ENCODE peak calls at places on chromosomes 16 and 17, in eight cellular contexts. One of them, this sample, is unnamed.
A peak's percentile ranks its signal among the peaks of the same experiment; 100 is the strongest.

GRCh38 chr17:45131294-45131615 is 1.1 kb downstream of the PLCD3 start:
- DNase-seq in adrenal gland: no peak
- DNase-seq in transverse colon: no peak
- DNase-seq in sigmoid colon: no peak
- DNase-seq in right lobe of liver: no peak
- DNase-seq in body of pancreas: no peak
- DNase-seq in endothelial cell of umbilical vein: no peak
- DNase-seq in lower leg skin: no peak
- DNase-seq in this sample: no peak

GRCh38 chr17:57521606-57522435 is 223.3 kb downstream of the CCDC182 start:
- DNase-seq in adrenal gland: no peak
- DNase-seq in lower leg skin: no peak
- DNase-seq in body of pancreas: no peak
- DNase-seq in endothelial cell of umbilical vein: no peak
- DNase-seq in transverse colon: no peak
- DNase-seq in sigmoid colon: no peak
- DNase-seq in right lobe of liver: no peak
- DNase-seq in this sample: no peak

GRCh38 chr17:57508706-57509105 is 236.4 kb downstream of the CCDC182 start:
- DNase-seq in right lobe of liver: no peak
- DNase-seq in sigmoid colon: no peak
- DNase-seq in transverse colon: no peak
- DNase-seq in body of pancreas: no peak
- DNase-seq in endothelial cell of umbilical vein: no peak
- DNase-seq in lower leg skin: no peak
- DNase-seq in adrenal gland: no peak
- DNase-seq in this sample: no peak

GRCh38 chr17:80945736-80946135 is 45.9 kb upstream of the CHMP6 start:
- DNase-seq in transverse colon: no peak
- DNase-seq in right lobe of liver: peak; percentile 42
- DNase-seq in body of pancreas: no peak
- DNase-seq in endothelial cell of umbilical vein: no peak
- DNase-seq in lower leg skin: no peak
- DNase-seq in sigmoid colon: peak; percentile 61
- DNase-seq in adrenal gland: no peak
- DNase-seq in this sample: no peak

GRCh38 chr17:73336613-73337400 is 25.0 kb upstream of the CDC42EP4 start:
- DNase-seq in adrenal gland: no peak
- DNase-seq in body of pancreas: no peak
- DNase-seq in right lobe of liver: no peak
- DNase-seq in lower leg skin: no peak
- DNase-seq in endothelial cell of umbilical vein: no peak
- DNase-seq in sigmoid colon: no peak
- DNase-seq in transverse colon: no peak
- DNase-seq in this sample: no peak

GRCh38 chr17:62923515-62924150 is 42.4 kb upstream of the TANC2 start:
- DNase-seq in right lobe of liver: no peak
- DNase-seq in endothelial cell of umbilical vein: no peak
- DNase-seq in sigmoid colon: no peak
- DNase-seq in transverse colon: no peak
- DNase-seq in lower leg skin: no peak
- DNase-seq in adrenal gland: no peak
- DNase-seq in body of pancreas: no peak
- DNase-seq in this sample: no peak

GRCh38 chr17:74566132-74566753 is 1.1 kb downstream of the CD300H start:
- DNase-seq in body of pancreas: peak; percentile 26
- DNase-seq in adrenal gland: peak; percentile 28
- DNase-seq in right lobe of liver: no peak
- DNase-seq in sigmoid colon: no peak
- DNase-seq in endothelial cell of umbilical vein: peak; percentile 5
- DNase-seq in transverse colon: peak; percentile 39
- DNase-seq in lower leg skin: peak; percentile 29
- DNase-seq in this sample: peak; percentile 28

GRCh38 chr16:14302031-14302398 is 230.9 kb downstream of the MRTFB start:
- DNase-seq in endothelial cell of umbilical vein: peak; percentile 26
- DNase-seq in transverse colon: peak; percentile 59
- DNase-seq in lower leg skin: no peak
- DNase-seq in sigmoid colon: peak; percentile 79
- DNase-seq in body of pancreas: peak; percentile 75
- DNase-seq in right lobe of liver: peak; percentile 81
- DNase-seq in adrenal gland: peak; percentile 66
- DNase-seq in this sample: peak; percentile 65

GRCh38 chr16:86498155-86498651 is 12.1 kb upstream of the FOXF1 start:
- DNase-seq in endothelial cell of umbilical vein: no peak
- DNase-seq in right lobe of liver: no peak
- DNase-seq in sigmoid colon: peak; percentile 90
- DNase-seq in transverse colon: no peak
- DNase-seq in adrenal gland: no peak
- DNase-seq in lower leg skin: no peak
- DNase-seq in body of pancreas: no peak
- DNase-seq in this sample: no peak

GRCh38 chr17:72119963-72120877 is 600 bp upstream of the SOX9 start:
- DNase-seq in transverse colon: peak; percentile 53
- DNase-seq in right lobe of liver: peak; percentile 66
- DNase-seq in endothelial cell of umbilical vein: no peak
- DNase-seq in lower leg skin: no peak
- DNase-seq in adrenal gland: peak; percentile 26
- DNase-seq in sigmoid colon: peak; percentile 68
- DNase-seq in body of pancreas: peak; percentile 62
- DNase-seq in this sample: no peak

DNA sequence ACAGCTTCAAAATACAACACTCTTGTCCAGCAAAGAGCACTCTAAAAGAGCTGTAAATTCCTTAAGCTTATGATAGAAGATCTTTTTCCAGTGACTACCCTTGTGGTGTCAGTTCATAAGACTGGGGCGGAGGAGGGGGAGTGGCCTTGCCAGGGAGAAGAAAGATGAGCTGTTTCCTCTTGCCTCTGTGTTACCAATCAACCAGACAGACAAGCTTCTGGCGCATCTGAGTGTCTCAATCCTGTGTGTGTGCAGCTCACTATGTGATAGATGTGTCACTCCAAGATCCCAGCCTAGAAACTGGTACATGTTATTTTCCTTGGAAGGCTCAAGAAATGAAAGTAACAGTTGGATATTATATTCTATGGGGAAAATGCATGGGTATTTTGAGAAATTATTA is 167.4 kb upstream of the CACNG3 start:
- DNase-seq in body of pancreas: no peak
- DNase-seq in adrenal gland: no peak
- DNase-seq in sigmoid colon: no peak
- DNase-seq in lower leg skin: no peak
- DNase-seq in right lobe of liver: no peak
- DNase-seq in endothelial cell of umbilical vein: no peak
- DNase-seq in transverse colon: no peak
- DNase-seq in this sample: no peak
- TF ChIP-seq POLR2A in body of pancreas: no peak
- TF ChIP-seq POLR2A in adrenal gland: no peak
- TF ChIP-seq POLR2A in sigmoid colon: no peak
- TF ChIP-seq POLR2A in lower leg skin: no peak
- TF ChIP-seq POLR2A in right lobe of liver: no peak
- TF ChIP-seq POLR2A in endothelial cell of umbilical vein: no peak
- TF ChIP-seq POLR2A in transverse colon: no peak
- TF ChIP-seq POLR2A in this sample: no peak

GRCh38 chr17:20999841-21000532 is 42.8 kb downstream of the USP22 start:
- DNase-seq in adrenal gland: no peak
- DNase-seq in transverse colon: no peak
- DNase-seq in body of pancreas: no peak
- DNase-seq in sigmoid colon: no peak
- DNase-seq in endothelial cell of umbilical vein: no peak
- DNase-seq in right lobe of liver: no peak
- DNase-seq in lower leg skin: no peak
- DNase-seq in this sample: no peak
- TF ChIP-seq POLR2A in adrenal gland: no peak
- TF ChIP-seq POLR2A in transverse colon: no peak
- TF ChIP-seq POLR2A in body of pancreas: no peak
- TF ChIP-seq POLR2A in sigmoid colon: no peak
- TF ChIP-seq POLR2A in endothelial cell of umbilical vein: no peak
- TF ChIP-seq POLR2A in right lobe of liver: no peak
- TF ChIP-seq POLR2A in lower leg skin: no peak
- TF ChIP-seq POLR2A in this sample: no peak

GRCh38 chr17:39197380-39198185 is at the start of gene CACNB1:
- DNase-seq in sigmoid colon: peak; percentile 90
- DNase-seq in lower leg skin: peak; percentile 62
- DNase-seq in body of pancreas: peak; percentile 71
- DNase-seq in right lobe of liver: peak; percentile 68
- DNase-seq in transverse colon: peak; percentile 82
- DNase-seq in endothelial cell of umbilical vein: peak; percentile 69
- DNase-seq in adrenal gland: peak; percentile 77
- DNase-seq in this sample: peak; percentile 47
- TF ChIP-seq POLR2A in sigmoid colon: no peak
- TF ChIP-seq POLR2A in lower leg skin: no peak
- TF ChIP-seq POLR2A in body of pancreas: no peak
- TF ChIP-seq POLR2A in right lobe of liver: peak; percentile 11
- TF ChIP-seq POLR2A in transverse colon: no peak
- TF ChIP-seq POLR2A in endothelial cell of umbilical vein: no peak
- TF ChIP-seq POLR2A in adrenal gland: peak; percentile 15
- TF ChIP-seq POLR2A in this sample: no peak

GRCh38 chr16:3262517-3262916 is 6.1 kb upstream of the MEFV start:
- DNase-seq in lower leg skin: no peak
- DNase-seq in transverse colon: no peak
- DNase-seq in sigmoid colon: no peak
- DNase-seq in right lobe of liver: no peak
- DNase-seq in body of pancreas: no peak
- DNase-seq in endothelial cell of umbilical vein: no peak
- DNase-seq in adrenal gland: no peak
- DNase-seq in this sample: peak; percentile 19

GRCh38 chr16:3268294-3268693 is 11.9 kb upstream of the MEFV start:
- DNase-seq in right lobe of liver: no peak
- DNase-seq in body of pancreas: no peak
- DNase-seq in adrenal gland: peak; percentile 46
- DNase-seq in transverse colon: no peak
- DNase-seq in endothelial cell of umbilical vein: no peak
- DNase-seq in lower leg skin: no peak
- DNase-seq in sigmoid colon: no peak
- DNase-seq in this sample: no peak

GRCh38 chr16:3264137-3265036 is 8.0 kb upstream of the MEFV start:
- DNase-seq in right lobe of liver: peak; percentile 98
- DNase-seq in endothelial cell of umbilical vein: peak; percentile 98
- DNase-seq in transverse colon: peak; percentile 97
- DNase-seq in sigmoid colon: peak; percentile 99
- DNase-seq in lower leg skin: peak; percentile 93
- DNase-seq in body of pancreas: peak; percentile 96
- DNase-seq in adrenal gland: peak; percentile 99
- DNase-seq in this sample: peak; percentile 99

DNA sequence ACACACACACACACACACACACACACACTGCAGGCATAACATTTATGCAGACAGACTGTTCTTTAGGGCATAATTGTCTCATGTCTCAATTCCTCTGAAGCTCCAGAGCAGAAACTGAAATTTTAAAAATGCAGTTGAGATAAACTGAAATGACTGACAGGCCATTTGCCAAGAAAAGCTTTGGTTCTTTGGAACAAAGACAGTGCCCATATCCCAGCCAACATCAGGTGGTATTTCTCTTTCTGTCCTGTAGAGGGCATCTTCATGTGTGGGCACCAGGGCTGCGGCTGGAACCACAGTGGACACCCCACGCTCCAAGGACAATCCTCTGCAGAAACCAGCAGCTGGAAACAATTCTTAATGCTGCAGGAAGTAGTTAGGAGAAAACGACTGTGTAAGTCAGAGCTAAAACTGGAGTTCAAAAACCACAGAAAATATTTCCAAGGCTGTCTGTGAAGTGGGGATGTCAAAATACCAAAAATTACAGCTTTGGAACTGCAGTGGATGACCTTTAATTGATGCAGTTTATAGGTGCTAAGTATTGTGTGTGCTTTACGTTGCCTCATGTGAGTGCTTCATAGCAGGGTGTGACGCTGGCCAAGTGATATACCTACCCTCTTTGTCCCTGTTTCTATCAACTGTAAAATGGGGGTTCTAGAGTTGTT is 10.6 kb upstream of the MEFV start:
- DNase-seq in endothelial cell of umbilical vein: peak; percentile 48
- DNase-seq in adrenal gland: peak; percentile 64
- DNase-seq in transverse colon: no peak
- DNase-seq in lower leg skin: no peak
- DNase-seq in body of pancreas: peak; percentile 21
- DNase-seq in sigmoid colon: no peak
- DNase-seq in right lobe of liver: no peak
- DNase-seq in this sample: peak; percentile 62
- TF ChIP-seq POLR2A in endothelial cell of umbilical vein: no peak
- TF ChIP-seq POLR2A in adrenal gland: no peak
- TF ChIP-seq POLR2A in transverse colon: no peak
- TF ChIP-seq POLR2A in lower leg skin: no peak
- TF ChIP-seq POLR2A in body of pancreas: no peak
- TF ChIP-seq POLR2A in sigmoid colon: no peak
- TF ChIP-seq POLR2A in right lobe of liver: no peak
- TF ChIP-seq POLR2A in this sample: no peak

GRCh38 chr16:66830422-66831404 is at the start of gene NAE1:
- DNase-seq in body of pancreas: peak; percentile 84
- DNase-seq in right lobe of liver: peak; percentile 90
- DNase-seq in lower leg skin: peak; percentile 58
- DNase-seq in sigmoid colon: peak; percentile 89
- DNase-seq in transverse colon: peak; percentile 90
- DNase-seq in endothelial cell of umbilical vein: peak; percentile 91
- DNase-seq in adrenal gland: peak; percentile 77
- DNase-seq in this sample: peak; percentile 97
- TF ChIP-seq POLR2A in body of pancreas: peak; percentile 85
- TF ChIP-seq POLR2A in right lobe of liver: peak; percentile 87
- TF ChIP-seq POLR2A in lower leg skin: peak; percentile 71
- TF ChIP-seq POLR2A in sigmoid colon: peak; percentile 68
- TF ChIP-seq POLR2A in transverse colon: peak; percentile 87
- TF ChIP-seq POLR2A in endothelial cell of umbilical vein: peak; percentile 91
- TF ChIP-seq POLR2A in adrenal gland: peak; percentile 77
- TF ChIP-seq POLR2A in this sample: peak; percentile 94

This sample was measured in erythroblast.